ENCODE peak calls at places on chromosomes 5 and 9, in four cellular contexts. I is B cell, O is mesothelial cell of epicardium, W is body of pancreas. E is an unnamed sample.

GRCh38 chr9:129561594-129562281 is 59.2 kb downstream of the C9orf50 start:
- DNase-seq in O (no peak), W (peak), I (no peak), E (no peak)

GRCh38 chr5:83632874-83633273 is 87.8 kb downstream of the HAPLN1 start:
- DNase-seq in W (no peak), I (no peak), O (no peak), E (no peak)

GRCh38 chr9:14907360-14907685 is 2.9 kb downstream of the FREM1 start:
- DNase-seq in I (no peak), O (no peak), W (no peak), E (no peak)

GRCh38 chr5:77239126-77239741 is 28.8 kb downstream of the PDE8B start:
- DNase-seq in I (no peak), O (no peak), W (peak), E (no peak)

GRCh38 chr5:67921004-67921601 is 294.5 kb upstream of the PIK3R1 start:
- DNase-seq in W (no peak), I (no peak), O (no peak), E (no peak)

GRCh38 chr9:116687762-116688160 is 656 bp downstream of the TRIM32 start:
- DNase-seq in I (no peak), O (no peak), W (no peak), E (no peak)

GRCh38 chr5:142829821-142830220 is 59.6 kb downstream of the ARHGAP26 start:
- DNase-seq in W (no peak), I (no peak), O (no peak), E (no peak)

GRCh38 chr9:29830815-29831214 is 2257.5 kb upstream of the C9orf72 start:
- DNase-seq in O (no peak), I (no peak), W (peak), E (no peak)

GRCh38 chr5:102627311-102627710 is 127.8 kb upstream of the PAM start:
- DNase-seq in I (no peak), W (no peak), O (no peak), E (no peak)

GRCh38 chr9:114805670-114806551 is at the start of gene TNFSF15:
- DNase-seq in I (peak), W (peak), O (no peak), E (no peak)

GRCh38 chr9:133117271-133118178 is 3.5 kb downstream of the RALGDS start:
- DNase-seq in O (no peak), W (peak), I (no peak), E (no peak)

GRCh38 chr5:108753331-108753730 is 5.6 kb downstream of the FER start:
- DNase-seq in O (no peak), W (no peak), I (no peak), E (no peak)

GRCh38 chr5:107472620-107473064 is 198.1 kb downstream of the EFNA5 start:
- DNase-seq in I (no peak), W (no peak), O (no peak), E (no peak)

GRCh38 chr5:83974151-83974822 is 253.6 kb upstream of the HAPLN1 start:
- DNase-seq in I (no peak), O (no peak), W (no peak), E (no peak)

GRCh38 chr5:62934319-62934718 is 355.7 kb downstream of the LRRC70 start:
- DNase-seq in W (no peak), I (no peak), O (no peak), E (no peak)

GRCh38 chr9:91045036-91045435 is 243.4 kb downstream of the SYK start:
- DNase-seq in O (no peak), W (no peak), I (no peak), E (no peak)

GRCh38 chr9:93093449-93094293 is 2.3 kb upstream of the CARD19 start:
- DNase-seq in O (no peak), W (no peak), I (no peak), E (peak)

GRCh38 chr5:89457411-89458329 is 574.7 kb upstream of the MEF2C start:
- DNase-seq in O (no peak), W (peak), I (no peak), E (peak)

GRCh38 chr5:133371371-133372155 is 240.8 kb downstream of the FSTL4 start:
- DNase-seq in W (no peak), I (peak), O (no peak), E (no peak)

GRCh38 chr5:142717582-142718215 is 31.8 kb upstream of the FGF1 start:
- DNase-seq in W (peak), I (no peak), O (no peak), E (no peak)

GRCh38 chr9:33447404-33448158 is at the start of gene AQP3:
- DNase-seq in W (peak), I (peak), O (peak), E (no peak)

GRCh38 chr5:122842016-122842580 is 3.3 kb upstream of the SNX24 start:
- DNase-seq in W (no peak), I (no peak), O (no peak), E (no peak)

GRCh38 chr5:151585970-151586369 is 5.2 kb downstream of the FAT2 start:
- DNase-seq in O (no peak), I (no peak), W (no peak), E (no peak)

GRCh38 chr9:37034320-37034937 is 361 bp upstream of the PAX5 start:
- DNase-seq in I (peak), O (no peak), W (no peak), E (no peak)

GRCh38 chr5:179969110-179969509 is 61.4 kb upstream of the TBC1D9B start:
- DNase-seq in O (no peak), W (peak), I (no peak), E (no peak)

GRCh38 chr5:171739246-171739645 is 46.4 kb upstream of the SMIM23 start:
- DNase-seq in I (no peak), W (no peak), O (no peak), E (no peak)

GRCh38 chr5:171738501-171738900 is 47.1 kb upstream of the SMIM23 start:
- DNase-seq in W (no peak), O (no peak), I (no peak), E (no peak)

DNA sequence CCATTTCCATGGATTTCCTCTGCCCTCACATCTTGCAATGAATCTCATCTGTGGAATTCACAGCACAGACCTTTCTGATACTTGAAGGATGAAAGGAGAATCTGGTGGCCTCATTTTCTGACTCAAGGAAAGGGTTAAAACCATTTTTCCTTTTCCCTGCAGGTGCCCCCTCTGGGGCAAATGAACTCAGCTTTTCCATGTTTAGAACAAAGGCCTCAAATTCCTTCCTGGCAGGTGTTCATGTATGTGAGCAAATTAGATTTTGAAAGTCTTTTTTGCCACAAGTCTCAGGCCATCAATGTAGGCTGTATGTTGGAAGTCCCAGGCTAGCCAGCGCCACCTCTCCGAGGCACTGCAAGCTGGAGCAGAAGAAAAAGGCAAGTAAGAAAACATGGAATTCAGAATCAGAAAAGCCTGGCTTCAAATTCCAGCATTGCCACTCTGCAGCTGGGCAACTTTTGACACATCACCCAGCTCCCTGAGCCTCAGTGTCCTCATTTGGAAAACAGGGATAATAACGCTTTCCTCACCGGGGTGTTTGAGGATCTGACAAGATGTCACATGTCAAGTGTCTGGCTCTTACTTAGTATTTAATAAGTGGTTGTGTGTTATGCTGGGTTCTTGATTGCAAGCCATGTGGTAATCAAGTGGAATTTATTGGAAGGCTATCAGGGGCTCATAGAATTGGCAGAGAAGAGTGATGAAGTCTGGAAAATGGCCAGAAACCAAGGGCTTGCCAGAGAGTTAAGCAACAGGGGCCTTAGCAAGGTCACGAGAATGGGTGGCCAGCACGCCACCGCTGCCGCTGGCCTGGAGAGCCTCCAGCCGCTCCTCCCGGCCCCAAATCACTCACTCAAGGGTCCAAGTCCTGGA is 48.4 kb upstream of the SMIM23 start:
- DNase-seq in I (no peak), O (no peak), W (peak), E (no peak)
- TF ChIP-seq CTCF in I (no peak), O (no peak), W (no peak), E (no peak)

DNA sequence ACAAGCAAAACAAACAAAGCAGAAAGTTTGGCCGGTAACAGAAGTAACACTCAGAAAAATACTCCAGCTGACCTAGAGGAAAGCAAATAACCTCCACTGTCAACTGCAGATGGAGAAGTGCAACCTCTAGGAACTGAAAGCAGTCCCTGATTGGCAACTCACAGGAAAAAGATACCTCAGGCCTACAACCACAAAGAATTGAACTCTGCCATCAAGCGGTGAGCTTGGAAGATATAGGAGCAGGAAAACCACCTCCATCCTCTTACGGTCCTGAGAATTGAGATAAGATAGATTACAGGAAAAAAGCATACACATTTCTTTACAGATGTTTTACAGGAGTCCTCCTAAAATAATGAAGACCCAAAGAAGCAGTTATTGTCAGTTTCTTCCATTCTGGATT is 184.5 kb downstream of the PDZD2 start:
- DNase-seq in O (no peak), I (no peak), W (no peak), E (no peak)
- TF ChIP-seq CTCF in O (no peak), I (no peak), W (no peak), E (no peak)

GRCh38 chr5:15191012-15191411 is 309.0 kb upstream of the FBXL7 start:
- DNase-seq in W (no peak), I (no peak), O (no peak), E (no peak)
- TF ChIP-seq CTCF in W (no peak), I (no peak), O (no peak), E (no peak)

DNA sequence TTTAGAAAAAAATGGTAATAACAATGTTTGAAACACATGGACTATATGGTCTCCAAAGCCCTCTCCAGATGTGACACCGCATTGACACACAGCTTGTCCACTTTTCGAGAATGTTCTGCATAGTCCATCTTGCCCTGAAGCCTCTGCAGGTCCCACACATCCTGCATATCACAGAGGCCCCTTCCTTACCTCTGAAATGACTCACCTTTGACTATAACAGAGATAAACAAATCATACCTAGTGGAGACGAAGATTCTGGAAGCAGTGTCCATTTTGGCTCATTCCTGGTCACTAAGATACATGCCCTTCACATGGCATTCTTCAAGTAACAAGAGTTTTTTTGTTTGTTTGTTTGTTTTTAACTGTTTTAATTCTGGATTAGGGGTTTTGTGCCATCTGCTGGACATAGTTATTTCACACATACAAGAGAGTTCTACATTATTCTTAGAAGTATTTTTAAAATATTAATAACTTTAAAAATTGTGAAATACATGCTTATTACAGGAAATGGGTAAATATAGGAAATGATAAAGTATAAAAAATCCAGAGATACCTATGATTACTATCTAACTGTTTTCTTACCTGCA is 5.1 kb downstream of the ARL14EPL start:
- DNase-seq in O (no peak), W (no peak), I (no peak), E (no peak)
- TF ChIP-seq CTCF in O (no peak), W (no peak), I (no peak), E (no peak)

DNA sequence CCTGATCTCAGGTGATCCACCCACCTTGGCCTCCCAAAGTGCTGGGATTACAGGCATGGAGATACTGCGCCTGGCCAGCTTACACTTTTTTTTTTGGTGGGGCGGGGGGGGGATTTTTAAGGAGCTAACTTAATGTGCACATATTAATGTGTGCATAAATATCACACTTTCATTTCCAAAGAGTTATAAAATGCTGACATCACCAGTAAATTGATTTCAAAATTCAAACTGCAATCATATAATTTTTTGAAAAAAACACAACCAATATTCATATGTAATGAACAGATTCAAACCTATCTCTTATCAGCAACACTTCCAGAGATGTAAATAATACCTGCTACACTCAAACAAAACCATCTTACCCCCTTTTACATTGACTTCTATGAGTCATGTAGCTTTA is 1006.6 kb upstream of the DMAC1 start:
- DNase-seq in W (no peak), I (no peak), O (no peak), E (no peak)
- TF ChIP-seq CTCF in W (no peak), I (no peak), O (no peak), E (no peak)

DNA sequence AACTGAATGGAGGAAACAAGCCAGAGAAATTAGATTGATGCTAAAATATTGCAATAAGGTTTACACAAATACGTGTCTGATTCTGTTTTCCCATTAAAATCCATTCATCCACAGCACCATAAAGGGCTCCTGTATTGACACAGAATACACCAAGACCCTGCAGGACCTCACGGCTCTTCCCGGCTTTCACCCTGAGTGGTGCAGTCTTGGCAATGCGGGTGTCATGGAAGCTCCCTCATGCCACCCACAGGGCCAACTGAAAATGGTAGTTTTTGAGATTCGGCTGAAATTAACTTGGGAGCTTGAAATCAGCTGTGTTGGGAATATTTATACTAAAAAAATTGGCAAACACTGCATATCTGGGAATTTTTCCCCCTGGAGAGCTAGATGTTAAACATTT is 17.3 kb upstream of the EXOC3 start:
- DNase-seq in I (no peak), W (no peak), O (no peak), E (no peak)
- TF ChIP-seq CTCF in I (no peak), W (no peak), O (no peak), E (no peak)

GRCh38 chr9:134778841-134779411 is 101.7 kb upstream of the FCN2 start:
- DNase-seq in O (no peak), I (no peak), W (peak), E (no peak)
- TF ChIP-seq CTCF in O (peak), I (no peak), W (peak), E (no peak)

E was measured in omental fat pad.